ENCODE peak calls at places on chromosomes 4 and X, in ten cellular contexts. One of them, this sample, is unnamed.

GRCh38 chrX:84240848-84241565 is 53.0 kb upstream of the RPS6KA6 start:
- DNase-seq in IMR-90: peak; percentile 19
- DNase-seq in right lobe of liver: no peak
- DNase-seq in iPS DF 6.9: no peak
- DNase-seq in naive thymus-derived CD4-positive, alpha-beta T cell: no peak
- DNase-seq in aorta: no peak
- DNase-seq in ovary: no peak
- DNase-seq in lung: no peak
- DNase-seq in tibial artery: no peak
- DNase-seq in stomach: no peak
- DNase-seq in this sample: no peak

GRCh38 chr4:164959896-164960295 is 17.6 kb downstream of the TRIM61 start:
- DNase-seq in IMR-90: peak; percentile 22
- DNase-seq in right lobe of liver: no peak
- DNase-seq in iPS DF 6.9: no peak
- DNase-seq in naive thymus-derived CD4-positive, alpha-beta T cell: no peak
- DNase-seq in aorta: no peak
- DNase-seq in ovary: no peak
- DNase-seq in lung: no peak
- DNase-seq in tibial artery: no peak
- DNase-seq in stomach: no peak
- DNase-seq in this sample: no peak

GRCh38 chr4:26141916-26142638 is 178.7 kb upstream of the RBPJ start:
- DNase-seq in IMR-90: peak; percentile 83
- DNase-seq in right lobe of liver: no peak
- DNase-seq in iPS DF 6.9: no peak
- DNase-seq in naive thymus-derived CD4-positive, alpha-beta T cell: no peak
- DNase-seq in aorta: peak; percentile 75
- DNase-seq in ovary: peak; percentile 45
- DNase-seq in lung: no peak
- DNase-seq in tibial artery: peak; percentile 73
- DNase-seq in stomach: peak; percentile 31
- DNase-seq in this sample: no peak

GRCh38 chr4:121726642-121727268 is 30.0 kb upstream of the ANXA5 start:
- DNase-seq in IMR-90: peak; percentile 78
- DNase-seq in right lobe of liver: no peak
- DNase-seq in iPS DF 6.9: no peak
- DNase-seq in naive thymus-derived CD4-positive, alpha-beta T cell: no peak
- DNase-seq in aorta: no peak
- DNase-seq in ovary: no peak
- DNase-seq in lung: no peak
- DNase-seq in tibial artery: no peak
- DNase-seq in stomach: no peak
- DNase-seq in this sample: no peak

GRCh38 chrX:145832796-145833195 is 15.2 kb downstream of the SLITRK2 start:
- DNase-seq in IMR-90: no peak
- DNase-seq in right lobe of liver: no peak
- DNase-seq in iPS DF 6.9: no peak
- DNase-seq in naive thymus-derived CD4-positive, alpha-beta T cell: no peak
- DNase-seq in aorta: no peak
- DNase-seq in ovary: no peak
- DNase-seq in lung: no peak
- DNase-seq in tibial artery: no peak
- DNase-seq in stomach: no peak
- DNase-seq in this sample: no peak

GRCh38 chrX:53678667-53679066 is 7.9 kb downstream of the HUWE1 start:
- DNase-seq in IMR-90: no peak
- DNase-seq in right lobe of liver: no peak
- DNase-seq in iPS DF 6.9: no peak
- DNase-seq in naive thymus-derived CD4-positive, alpha-beta T cell: no peak
- DNase-seq in aorta: no peak
- DNase-seq in ovary: no peak
- DNase-seq in lung: no peak
- DNase-seq in tibial artery: no peak
- DNase-seq in stomach: no peak
- DNase-seq in this sample: no peak

GRCh38 chrX:38458071-38458470 is 103.3 kb upstream of the TSPAN7 start:
- DNase-seq in IMR-90: no peak
- DNase-seq in right lobe of liver: no peak
- DNase-seq in iPS DF 6.9: no peak
- DNase-seq in naive thymus-derived CD4-positive, alpha-beta T cell: no peak
- DNase-seq in aorta: no peak
- DNase-seq in ovary: no peak
- DNase-seq in lung: no peak
- DNase-seq in tibial artery: no peak
- DNase-seq in stomach: no peak
- DNase-seq in this sample: no peak

GRCh38 chr4:174604198-174604597 is 81.9 kb upstream of the HPGD start:
- DNase-seq in IMR-90: peak; percentile 10
- DNase-seq in right lobe of liver: no peak
- DNase-seq in iPS DF 6.9: no peak
- DNase-seq in naive thymus-derived CD4-positive, alpha-beta T cell: no peak
- DNase-seq in aorta: no peak
- DNase-seq in ovary: no peak
- DNase-seq in lung: no peak
- DNase-seq in tibial artery: no peak
- DNase-seq in stomach: no peak
- DNase-seq in this sample: peak; percentile 49

GRCh38 chr4:87133183-87133582 is 87.2 kb downstream of the KLHL8 start:
- DNase-seq in IMR-90: no peak
- DNase-seq in right lobe of liver: no peak
- DNase-seq in iPS DF 6.9: no peak
- DNase-seq in naive thymus-derived CD4-positive, alpha-beta T cell: no peak
- DNase-seq in aorta: no peak
- DNase-seq in ovary: no peak
- DNase-seq in lung: no peak
- DNase-seq in tibial artery: no peak
- DNase-seq in stomach: no peak
- DNase-seq in this sample: no peak

GRCh38 chr4:87130985-87131753 is 89.2 kb downstream of the KLHL8 start:
- DNase-seq in IMR-90: no peak
- DNase-seq in right lobe of liver: no peak
- DNase-seq in iPS DF 6.9: no peak
- DNase-seq in naive thymus-derived CD4-positive, alpha-beta T cell: no peak
- DNase-seq in aorta: no peak
- DNase-seq in ovary: no peak
- DNase-seq in lung: no peak
- DNase-seq in tibial artery: no peak
- DNase-seq in stomach: no peak
- DNase-seq in this sample: no peak

GRCh38 chr4:87130482-87130881 is 89.9 kb downstream of the KLHL8 start:
- DNase-seq in IMR-90: no peak
- DNase-seq in right lobe of liver: no peak
- DNase-seq in iPS DF 6.9: no peak
- DNase-seq in naive thymus-derived CD4-positive, alpha-beta T cell: no peak
- DNase-seq in aorta: no peak
- DNase-seq in ovary: no peak
- DNase-seq in lung: no peak
- DNase-seq in tibial artery: no peak
- DNase-seq in stomach: no peak
- DNase-seq in this sample: no peak

GRCh38 chr4:87134122-87134521 is 86.3 kb downstream of the KLHL8 start:
- DNase-seq in IMR-90: no peak
- DNase-seq in right lobe of liver: no peak
- DNase-seq in iPS DF 6.9: no peak
- DNase-seq in naive thymus-derived CD4-positive, alpha-beta T cell: no peak
- DNase-seq in aorta: no peak
- DNase-seq in ovary: no peak
- DNase-seq in lung: no peak
- DNase-seq in tibial artery: no peak
- DNase-seq in stomach: no peak
- DNase-seq in this sample: no peak

GRCh38 chr4:87132035-87132434 is 88.4 kb downstream of the KLHL8 start:
- DNase-seq in IMR-90: no peak
- DNase-seq in right lobe of liver: no peak
- DNase-seq in iPS DF 6.9: no peak
- DNase-seq in naive thymus-derived CD4-positive, alpha-beta T cell: no peak
- DNase-seq in aorta: no peak
- DNase-seq in ovary: no peak
- DNase-seq in lung: no peak
- DNase-seq in tibial artery: no peak
- DNase-seq in stomach: no peak
- DNase-seq in this sample: no peak
- H3K36me3 ChIP-seq in IMR-90: peaks cover 32% of the 10 kb centered on the region
- H3K36me3 ChIP-seq in right lobe of liver: peaks cover 58% of the 10 kb centered on the region
- H3K36me3 ChIP-seq in iPS DF 6.9: peaks cover 13% of the 10 kb centered on the region
- H3K36me3 ChIP-seq in naive thymus-derived CD4-positive, alpha-beta T cell: peaks cover 83% of the 10 kb centered on the region
- H3K36me3 ChIP-seq in aorta: peaks cover 1% of the 10 kb centered on the region
- H3K36me3 ChIP-seq in ovary: no peaks in the 10 kb centered on the region
- H3K36me3 ChIP-seq in lung: peaks cover 27% of the 10 kb centered on the region
- H3K36me3 ChIP-seq in tibial artery: peaks cover 94% of the 10 kb centered on the region
- H3K36me3 ChIP-seq in stomach: peaks cover 100% of the 10 kb centered on the region
- H3K36me3 ChIP-seq in this sample: no peaks in the 10 kb centered on the region

DNA sequence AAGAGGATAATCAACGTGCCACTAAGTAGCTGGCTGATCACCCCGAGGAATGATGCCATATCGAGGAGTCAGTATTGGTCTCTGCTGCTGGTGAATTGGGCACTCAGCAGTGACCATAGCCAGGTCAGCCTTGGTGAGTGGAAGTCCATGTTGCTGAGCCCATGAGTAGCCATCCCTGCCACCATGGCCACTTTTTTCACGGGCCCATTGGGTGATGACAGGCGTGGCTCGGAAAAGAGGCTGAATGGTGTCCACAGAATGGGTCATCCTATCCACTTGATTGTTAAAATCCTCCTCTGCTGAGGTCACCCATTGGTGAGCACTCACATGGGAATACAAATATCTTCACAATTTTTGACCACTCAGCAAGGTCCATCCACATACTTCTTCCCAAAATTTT is 114.4 kb downstream of the UBE2NL start:
- DNase-seq in IMR-90: no peak
- DNase-seq in right lobe of liver: no peak
- DNase-seq in iPS DF 6.9: no peak
- DNase-seq in naive thymus-derived CD4-positive, alpha-beta T cell: no peak
- DNase-seq in aorta: no peak
- DNase-seq in ovary: no peak
- DNase-seq in lung: no peak
- DNase-seq in tibial artery: no peak
- DNase-seq in stomach: no peak
- DNase-seq in this sample: no peak
- H3K9me3 ChIP-seq in IMR-90: peaks cover 4% of the 10 kb centered on the region
- H3K9me3 ChIP-seq in right lobe of liver: no peaks in the 10 kb centered on the region
- H3K9me3 ChIP-seq in iPS DF 6.9: no peaks in the 10 kb centered on the region
- H3K9me3 ChIP-seq in naive thymus-derived CD4-positive, alpha-beta T cell: no peaks in the 10 kb centered on the region
- H3K9me3 ChIP-seq in aorta: no peaks in the 10 kb centered on the region
- H3K9me3 ChIP-seq in ovary: no peaks in the 10 kb centered on the region
- H3K9me3 ChIP-seq in lung: no peaks in the 10 kb centered on the region
- H3K9me3 ChIP-seq in tibial artery: no peaks in the 10 kb centered on the region
- H3K9me3 ChIP-seq in stomach: no peaks in the 10 kb centered on the region
- H3K9me3 ChIP-seq in this sample: no peaks in the 10 kb centered on the region

GRCh38 chrX:97402333-97402732 is 518.6 kb downstream of the RPA4 start:
- DNase-seq in IMR-90: no peak
- DNase-seq in right lobe of liver: no peak
- DNase-seq in iPS DF 6.9: no peak
- DNase-seq in naive thymus-derived CD4-positive, alpha-beta T cell: no peak
- DNase-seq in aorta: no peak
- DNase-seq in ovary: no peak
- DNase-seq in lung: no peak
- DNase-seq in tibial artery: no peak
- DNase-seq in stomach: no peak
- DNase-seq in this sample: no peak

GRCh38 chrX:97400492-97400891 is 516.8 kb downstream of the RPA4 start:
- DNase-seq in IMR-90: no peak
- DNase-seq in right lobe of liver: no peak
- DNase-seq in iPS DF 6.9: no peak
- DNase-seq in naive thymus-derived CD4-positive, alpha-beta T cell: no peak
- DNase-seq in aorta: no peak
- DNase-seq in ovary: no peak
- DNase-seq in lung: no peak
- DNase-seq in tibial artery: no peak
- DNase-seq in stomach: no peak
- DNase-seq in this sample: no peak

GRCh38 chrX:97401154-97401553 is 517.4 kb downstream of the RPA4 start:
- DNase-seq in IMR-90: no peak
- DNase-seq in right lobe of liver: no peak
- DNase-seq in iPS DF 6.9: no peak
- DNase-seq in naive thymus-derived CD4-positive, alpha-beta T cell: no peak
- DNase-seq in aorta: no peak
- DNase-seq in ovary: no peak
- DNase-seq in lung: no peak
- DNase-seq in tibial artery: no peak
- DNase-seq in stomach: no peak
- DNase-seq in this sample: no peak

GRCh38 chrX:97402903-97403302 is 519.2 kb downstream of the RPA4 start:
- DNase-seq in IMR-90: no peak
- DNase-seq in right lobe of liver: no peak
- DNase-seq in iPS DF 6.9: no peak
- DNase-seq in naive thymus-derived CD4-positive, alpha-beta T cell: no peak
- DNase-seq in aorta: no peak
- DNase-seq in ovary: no peak
- DNase-seq in lung: no peak
- DNase-seq in tibial artery: no peak
- DNase-seq in stomach: no peak
- DNase-seq in this sample: no peak

DNA sequence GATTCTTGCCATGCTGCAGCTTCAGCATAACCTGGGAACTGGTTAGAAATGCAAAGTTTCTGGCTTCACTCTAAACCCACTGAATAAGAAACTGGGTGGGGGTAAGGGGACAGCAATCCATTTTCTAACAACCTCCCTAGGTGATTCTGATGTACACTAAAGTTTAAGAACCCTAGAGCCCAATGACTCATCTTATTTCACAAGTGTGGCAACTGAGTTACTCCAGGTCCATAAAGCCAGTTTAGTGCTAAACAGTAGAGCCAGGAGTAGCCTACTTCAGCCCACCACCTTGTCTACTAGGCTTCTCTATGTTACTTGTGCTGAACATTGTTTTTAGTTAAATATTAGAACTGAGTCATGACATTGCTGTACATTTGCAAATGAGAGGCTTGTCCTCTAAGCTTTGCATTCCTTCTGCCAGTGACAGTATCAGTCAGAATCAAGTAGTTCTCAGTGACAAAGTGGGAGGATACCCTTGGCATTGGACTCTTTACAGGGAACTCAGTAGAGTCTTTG is 517.9 kb downstream of the RPA4 start:
- DNase-seq in IMR-90: peak; percentile 19
- DNase-seq in right lobe of liver: no peak
- DNase-seq in iPS DF 6.9: no peak
- DNase-seq in naive thymus-derived CD4-positive, alpha-beta T cell: no peak
- DNase-seq in aorta: no peak
- DNase-seq in ovary: no peak
- DNase-seq in lung: no peak
- DNase-seq in tibial artery: no peak
- DNase-seq in stomach: no peak
- DNase-seq in this sample: no peak
- H3K27ac ChIP-seq in IMR-90: no peak overlapping the region
- H3K27ac ChIP-seq in right lobe of liver: no peak overlapping the region
- H3K27ac ChIP-seq in iPS DF 6.9: no peak overlapping the region
- H3K27ac ChIP-seq in naive thymus-derived CD4-positive, alpha-beta T cell: no peak overlapping the region
- H3K27ac ChIP-seq in aorta: no peak overlapping the region
- H3K27ac ChIP-seq in ovary: no peak overlapping the region
- H3K27ac ChIP-seq in lung: no peak overlapping the region
- H3K27ac ChIP-seq in tibial artery: no peak overlapping the region
- H3K27ac ChIP-seq in stomach: no peak overlapping the region
- H3K27ac ChIP-seq in this sample: peak overlapping the region; percentile 76

GRCh38 chrX:125378205-125378604 is 58.5 kb downstream of the TEX13C start:
- DNase-seq in IMR-90: no peak
- DNase-seq in right lobe of liver: no peak
- DNase-seq in iPS DF 6.9: no peak
- DNase-seq in naive thymus-derived CD4-positive, alpha-beta T cell: no peak
- DNase-seq in aorta: no peak
- DNase-seq in ovary: no peak
- DNase-seq in lung: no peak
- DNase-seq in tibial artery: no peak
- DNase-seq in stomach: no peak
- DNase-seq in this sample: no peak

GRCh38 chrX:125382148-125382628 is 62.5 kb downstream of the TEX13C start:
- DNase-seq in IMR-90: no peak
- DNase-seq in right lobe of liver: no peak
- DNase-seq in iPS DF 6.9: no peak
- DNase-seq in naive thymus-derived CD4-positive, alpha-beta T cell: no peak
- DNase-seq in aorta: no peak
- DNase-seq in ovary: no peak
- DNase-seq in lung: no peak
- DNase-seq in tibial artery: no peak
- DNase-seq in stomach: no peak
- DNase-seq in this sample: no peak

GRCh38 chrX:125387945-125388344 is 68.3 kb downstream of the TEX13C start:
- DNase-seq in IMR-90: no peak
- DNase-seq in right lobe of liver: no peak
- DNase-seq in iPS DF 6.9: no peak
- DNase-seq in naive thymus-derived CD4-positive, alpha-beta T cell: no peak
- DNase-seq in aorta: no peak
- DNase-seq in ovary: no peak
- DNase-seq in lung: no peak
- DNase-seq in tibial artery: no peak
- DNase-seq in stomach: no peak
- DNase-seq in this sample: no peak

GRCh38 chrX:125384843-125385242 is 65.2 kb downstream of the TEX13C start:
- DNase-seq in IMR-90: no peak
- DNase-seq in right lobe of liver: no peak
- DNase-seq in iPS DF 6.9: no peak
- DNase-seq in naive thymus-derived CD4-positive, alpha-beta T cell: no peak
- DNase-seq in aorta: no peak
- DNase-seq in ovary: no peak
- DNase-seq in lung: no peak
- DNase-seq in tibial artery: no peak
- DNase-seq in stomach: no peak
- DNase-seq in this sample: no peak

DNA sequence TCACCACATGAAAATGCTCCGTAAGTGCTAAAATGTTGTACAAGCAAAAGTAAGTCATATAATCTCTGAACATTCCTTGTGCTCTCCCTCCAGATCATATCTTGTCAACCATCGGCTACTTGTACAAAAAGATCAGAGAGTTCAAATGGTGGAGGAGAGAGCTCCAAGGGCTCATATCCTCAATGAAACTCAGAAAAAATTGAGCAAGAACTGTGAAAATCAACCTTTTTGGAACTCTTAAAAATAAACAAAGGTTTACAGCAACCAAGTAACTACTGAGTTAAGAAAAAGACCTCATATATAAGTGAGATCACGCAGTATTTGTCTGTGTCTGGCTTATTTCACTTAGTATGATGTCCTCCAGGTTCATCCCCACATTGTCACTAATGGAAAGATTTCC is 63.2 kb downstream of the TEX13C start:
- DNase-seq in IMR-90: no peak
- DNase-seq in right lobe of liver: no peak
- DNase-seq in iPS DF 6.9: no peak
- DNase-seq in naive thymus-derived CD4-positive, alpha-beta T cell: no peak
- DNase-seq in aorta: no peak
- DNase-seq in ovary: no peak
- DNase-seq in lung: no peak
- DNase-seq in tibial artery: no peak
- DNase-seq in stomach: no peak
- DNase-seq in this sample: no peak
- H3K36me3 ChIP-seq in IMR-90: no peaks in the 10 kb centered on the region
- H3K36me3 ChIP-seq in right lobe of liver: no peaks in the 10 kb centered on the region
- H3K36me3 ChIP-seq in iPS DF 6.9: peaks cover 5% of the 10 kb centered on the region
- H3K36me3 ChIP-seq in naive thymus-derived CD4-positive, alpha-beta T cell: no peaks in the 10 kb centered on the region
- H3K36me3 ChIP-seq in aorta: no peaks in the 10 kb centered on the region
- H3K36me3 ChIP-seq in ovary: no peaks in the 10 kb centered on the region
- H3K36me3 ChIP-seq in lung: no peaks in the 10 kb centered on the region
- H3K36me3 ChIP-seq in tibial artery: no peaks in the 10 kb centered on the region
- H3K36me3 ChIP-seq in stomach: no peaks in the 10 kb centered on the region
- H3K36me3 ChIP-seq in this sample: no peaks in the 10 kb centered on the region

This sample was measured in PC-9.